ENCODE peak calls at places on chromosomes 7 and 10, in four cellular contexts. L is mesendoderm, N is AG04450, B is breast epithelium. S is an unnamed sample.

GRCh38 chr7:108417926-108418325 is 38.3 kb downstream of the NRCAM start:
- DNase-seq in L (no peak), N (no peak), B (no peak), S (no peak)

GRCh38 chr10:69639291-69640195 is 9.5 kb downstream of the FAM241B start:
- DNase-seq in L (peak; percentile 84), N (peak; percentile 32), B (peak; percentile 56), S (no peak)

GRCh38 chr7:43956022-43956421 is 29.8 kb downstream of the UBE2D4 start:
- DNase-seq in L (no peak), N (no peak), B (no peak), S (no peak)

GRCh38 chr7:139453673-139454321 is 29.7 kb downstream of the KLRG2 start:
- DNase-seq in L (no peak), N (no peak), B (no peak), S (no peak)

GRCh38 chr7:6545398-6546126 is 5.7 kb downstream of the GRID2IP start:
- DNase-seq in L (no peak), N (no peak), B (no peak), S (no peak)

GRCh38 chr10:10765017-10765416 is 252.7 kb upstream of the CELF2 start:
- DNase-seq in L (no peak), N (no peak), B (no peak), S (no peak)

GRCh38 chr7:134449596-134450194 is 9.2 kb downstream of the AKR1B1 start:
- DNase-seq in L (no peak), N (no peak), B (no peak), S (peak; percentile 53)

GRCh38 chr7:2953588-2954407 is 89.9 kb downstream of the CARD11 start:
- DNase-seq in L (no peak), N (no peak), B (peak; percentile 10), S (no peak)

GRCh38 chr10:116777006-116777405 is 34.6 kb upstream of the HSPA12A start:
- DNase-seq in L (no peak), N (no peak), B (no peak), S (no peak)

GRCh38 chr10:103709341-103709920 is 145.9 kb downstream of the SH3PXD2A start:
- DNase-seq in L (no peak), N (no peak), B (no peak), S (no peak)

GRCh38 chr10:129964611-129965417 is 740 bp upstream of the EBF3 start:
- DNase-seq in L (no peak), N (no peak), B (no peak), S (no peak)

GRCh38 chr10:129966370-129966769 is 2.3 kb upstream of the EBF3 start:
- DNase-seq in L (no peak), N (no peak), B (no peak), S (no peak)

GRCh38 chr10:129965940-129966339 is 1.9 kb upstream of the EBF3 start:
- DNase-seq in L (no peak), N (no peak), B (no peak), S (no peak)

GRCh38 chr10:129963831-129964501 is at the start of gene EBF3:
- DNase-seq in L (peak; percentile 92), N (no peak), B (no peak), S (peak; percentile 22)

DNA sequence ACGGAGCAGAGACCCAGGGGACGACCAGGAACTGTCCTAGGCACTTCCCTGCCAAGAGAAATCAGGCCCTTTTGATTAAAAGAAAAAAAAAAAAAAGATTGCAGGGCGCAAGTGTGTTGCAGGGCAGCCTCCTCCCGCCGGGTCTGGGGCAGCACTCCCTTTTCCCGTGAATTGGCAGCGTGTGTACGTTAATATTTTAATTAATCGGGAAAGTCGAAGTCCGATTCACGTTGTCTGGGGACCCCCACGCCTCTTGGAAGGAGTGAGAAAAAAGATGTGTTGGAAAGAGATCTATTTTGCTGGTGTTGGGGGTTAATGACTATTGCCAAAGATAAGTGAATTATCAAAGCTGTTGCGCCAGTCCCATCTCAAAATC is 1.3 kb upstream of the EBF3 start:
- DNase-seq in L (no peak), N (no peak), B (no peak), S (no peak)
- H3K27me3 ChIP-seq in L (peaks cover 77% of the 10 kb centered on the region), N (peaks cover 86% of the 10 kb centered on the region), B (peaks cover 21% of the 10 kb centered on the region), S (peaks cover 13% of the 10 kb centered on the region)

GRCh38 chr7:99923200-99923599 is 3.9 kb upstream of the TRIM4 start:
- DNase-seq in L (no peak), N (no peak), B (no peak), S (no peak)

GRCh38 chr7:99919814-99920618 is 686 bp upstream of the TRIM4 start:
- DNase-seq in L (peak; percentile 6), N (no peak), B (no peak), S (no peak)

DNA sequence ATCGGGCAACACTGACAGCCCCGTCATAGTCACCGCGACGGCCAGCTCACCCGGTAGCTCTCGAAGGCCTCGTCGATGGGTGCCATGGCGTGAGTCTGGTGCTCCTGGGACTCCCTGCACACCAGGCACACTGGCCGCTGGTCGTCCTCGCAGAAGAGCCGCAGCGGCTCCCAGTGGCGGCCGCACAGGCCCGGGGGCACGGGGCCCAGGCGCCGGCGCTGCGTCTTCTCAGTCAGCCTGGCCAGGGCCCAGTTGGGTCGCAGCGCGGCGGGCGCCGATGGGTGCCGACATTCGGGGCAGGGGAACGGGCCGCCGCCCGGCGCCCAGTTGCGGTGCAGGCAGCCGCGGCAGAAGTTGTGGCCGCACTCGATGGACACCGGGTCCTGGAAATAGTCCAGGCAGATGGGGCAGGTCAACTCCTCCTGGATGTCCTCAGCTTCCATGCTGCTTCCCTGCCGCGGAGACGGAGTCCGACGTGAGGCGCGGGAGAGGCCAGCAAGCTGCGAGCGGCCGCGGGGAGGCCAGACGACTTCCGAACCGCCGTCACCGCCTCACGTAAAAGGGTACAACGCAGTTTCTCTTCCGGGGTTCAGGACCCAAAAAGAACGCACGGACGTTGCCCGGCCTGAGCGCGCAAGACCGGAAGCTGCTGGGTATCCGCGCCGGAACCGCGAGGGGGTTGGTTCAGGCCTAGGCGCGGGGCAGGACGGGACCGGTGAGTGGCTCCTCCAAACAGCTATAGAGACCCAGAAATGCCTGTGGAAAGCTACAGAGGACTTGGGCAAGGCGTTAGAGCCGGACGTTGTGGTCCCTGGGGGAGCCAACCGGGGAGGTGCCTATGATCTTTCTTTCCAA is at the start of gene TRIM4:
- DNase-seq in L (peak; percentile 42), N (peak; percentile 81), B (peak; percentile 85), S (peak; percentile 69)
- H3K27ac ChIP-seq in L (no peak within 1 kb of the TSS), N (peak within 1 kb of the TSS; percentile 91), B (peak within 1 kb of the TSS; percentile 94), S (peak within 1 kb of the TSS; percentile 70)

GRCh38 chr7:70436815-70437350 is 695.1 kb upstream of the GALNT17 start:
- DNase-seq in L (no peak), N (no peak), B (no peak), S (no peak)
- H3K27me3 ChIP-seq in L (no peaks in the 10 kb centered on the region), N (no peaks in the 10 kb centered on the region), B (no peaks in the 10 kb centered on the region), S (no peaks in the 10 kb centered on the region)

GRCh38 chr10:5649746-5650145 is 16.6 kb downstream of the ASB13 start:
- DNase-seq in L (no peak), N (no peak), B (no peak), S (no peak)

GRCh38 chr10:5652746-5653145 is 13.6 kb downstream of the ASB13 start:
- DNase-seq in L (no peak), N (no peak), B (no peak), S (no peak)

GRCh38 chr10:5651086-5651764 is 15.2 kb downstream of the ASB13 start:
- DNase-seq in L (no peak), N (no peak), B (no peak), S (no peak)

GRCh38 chr10:5648494-5649457 is 17.6 kb downstream of the ASB13 start:
- DNase-seq in L (peak; percentile 21), N (no peak), B (no peak), S (no peak)

DNA sequence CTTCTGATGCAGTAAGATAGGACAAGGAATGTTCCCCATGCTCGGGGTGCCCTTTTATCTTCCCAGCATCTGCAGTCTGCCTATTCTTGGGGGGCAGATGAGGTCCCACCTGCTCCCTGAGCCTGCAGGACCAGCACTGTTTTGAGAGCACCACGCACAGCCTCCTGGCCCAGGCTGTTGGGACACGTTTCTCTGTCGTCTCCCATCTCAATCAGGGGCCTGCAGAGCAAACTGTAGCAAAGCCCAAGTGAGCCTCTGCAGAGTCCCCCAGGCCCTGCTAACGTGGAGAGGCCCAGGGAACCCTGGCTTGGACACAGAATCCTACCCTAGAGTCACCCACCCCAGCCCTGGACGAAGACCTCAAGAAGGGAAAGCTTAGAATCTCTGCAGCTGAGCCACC is 15.7 kb downstream of the ASB13 start:
- DNase-seq in L (no peak), N (no peak), B (no peak), S (no peak)
- H3K27ac ChIP-seq in L (no peak overlapping the region), N (no peak overlapping the region), B (no peak overlapping the region), S (no peak overlapping the region)

GRCh38 chr10:125056161-125057132 is 103.9 kb downstream of the CTBP2 start:
- DNase-seq in L (no peak), N (no peak), B (no peak), S (no peak)
- H3K27me3 ChIP-seq in L (no peaks in the 10 kb centered on the region), N (no peaks in the 10 kb centered on the region), B (no peaks in the 10 kb centered on the region), S (no peaks in the 10 kb centered on the region)

GRCh38 chr10:17233534-17233933 is 5.5 kb downstream of the VIM start:
- DNase-seq in L (no peak), N (no peak), B (no peak), S (no peak)
- H3K27ac ChIP-seq in L (no peak overlapping the region), N (peak overlapping the region; percentile 41), B (peak overlapping the region; percentile 66), S (peak overlapping the region; percentile 70)

DNA sequence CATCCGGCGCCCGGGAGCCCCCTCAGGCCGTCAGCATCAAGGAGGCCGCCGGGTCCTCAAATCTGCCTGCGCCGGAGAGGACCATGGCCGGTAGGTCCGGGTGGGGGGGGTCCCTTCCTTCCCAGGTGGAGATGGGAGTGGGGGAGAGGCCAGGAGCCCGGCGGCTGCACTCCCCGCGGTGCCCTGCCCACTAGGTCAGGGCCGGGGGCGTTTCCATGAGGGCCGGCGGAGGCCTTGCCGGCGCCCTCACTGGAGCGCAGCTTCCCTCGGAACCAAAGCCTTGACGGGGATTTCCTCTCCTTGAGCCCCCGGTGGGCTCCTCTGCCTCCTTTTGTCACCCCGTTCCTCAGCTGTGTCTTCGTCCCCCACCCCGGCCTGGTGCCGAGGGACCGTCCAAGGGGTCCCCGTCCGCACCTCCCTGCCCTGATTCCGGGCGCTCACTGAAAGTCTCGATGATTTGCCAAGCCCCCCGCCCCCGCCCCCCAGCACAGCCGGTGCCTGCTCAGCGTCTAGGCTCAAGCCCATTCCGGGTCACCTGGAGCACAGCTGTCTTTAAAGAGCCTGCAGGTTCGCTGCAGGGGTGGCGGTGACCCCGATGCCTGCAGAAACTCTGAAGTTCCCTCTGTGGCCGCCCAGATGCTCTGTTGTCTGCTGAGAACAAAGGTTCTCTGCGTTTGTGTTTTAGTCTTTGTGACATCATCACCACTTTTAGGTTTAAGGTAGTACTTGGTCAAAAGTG is 580 bp downstream of the VENTX start:
- DNase-seq in L (no peak), N (no peak), B (no peak), S (no peak)
- H3K27me3 ChIP-seq in L (peaks cover 14% of the 10 kb centered on the region), N (peaks cover 63% of the 10 kb centered on the region), B (peaks cover 18% of the 10 kb centered on the region), S (peaks cover 42% of the 10 kb centered on the region)

GRCh38 chr7:25031007-25031406 is 51.0 kb upstream of the OSBPL3 start:
- DNase-seq in L (no peak), N (no peak), B (no peak), S (no peak)
- H3K27ac ChIP-seq in L (no peak overlapping the region), N (no peak overlapping the region), B (no peak overlapping the region), S (no peak overlapping the region)